ENCODE peak calls at places on chromosomes 6 and 20, in five cellular contexts. D, I, S, Q and Y are unnamed samples.

GRCh38 chr20:5996765-5997164 is 46.3 kb downstream of the MCM8 start:
- DNase-seq in I (no peak), D (no peak), Q (no peak), S (no peak), Y (no peak)

GRCh38 chr6:1027109-1027794 is 284.6 kb upstream of the FOXQ1 start:
- DNase-seq in Q (no peak), I (no peak), D (no peak), S (no peak), Y (no peak)

GRCh38 chr6:71205336-71205956 is 83.2 kb upstream of the OGFRL1 start:
- DNase-seq in D (no peak), S (no peak), Q (no peak), I (no peak), Y (no peak)

GRCh38 chr6:161273356-161273751 is 507 bp downstream of the AGPAT4 start:
- DNase-seq in Q (peak; percentile 66), I (no peak), D (no peak), S (peak; percentile 27), Y (peak; percentile 76)

GRCh38 chr20:54633903-54634302 is 158.5 kb downstream of the DOK5 start:
- DNase-seq in Q (no peak), I (no peak), D (no peak), S (no peak), Y (no peak)

GRCh38 chr6:136723780-136724179 is 68.5 kb downstream of the MAP3K5 start:
- DNase-seq in Q (no peak), D (no peak), S (no peak), I (no peak), Y (no peak)

GRCh38 chr20:6269163-6269873 is 146.5 kb upstream of the FERMT1 start:
- DNase-seq in D (no peak), S (no peak), I (peak; percentile 37), Q (no peak), Y (peak; percentile 87)

GRCh38 chr6:37507690-37508421 is 8.2 kb upstream of the CCDC167 start:
- DNase-seq in I (no peak), S (no peak), Q (no peak), D (no peak), Y (no peak)

GRCh38 chr20:8654486-8654885 is 414.4 kb upstream of the PLCB4 start:
- DNase-seq in S (no peak), I (no peak), D (no peak), Q (no peak), Y (no peak)

GRCh38 chr6:85130743-85131142 is 319.1 kb upstream of the NT5E start:
- DNase-seq in Q (no peak), S (no peak), D (no peak), I (no peak), Y (no peak)

GRCh38 chr6:131948692-131949614 is 2.2 kb downstream of the CCN2 start:
- DNase-seq in S (peak; percentile 89), D (no peak), Q (peak; percentile 93), I (peak; percentile 11), Y (no peak)

GRCh38 chr6:101231606-101232235 is 161.8 kb upstream of the GRIK2 start:
- DNase-seq in S (no peak), Q (no peak), I (no peak), D (no peak), Y (no peak)

GRCh38 chr6:6758915-6759654 is 170.6 kb downstream of the LY86 start:
- DNase-seq in Q (peak; percentile 82), S (peak; percentile 3), I (peak; percentile 75), D (no peak), Y (peak; percentile 98)

GRCh38 chr6:158611039-158611438 is 33.5 kb downstream of the DYNLT1 start:
- DNase-seq in S (no peak), Q (no peak), I (no peak), D (no peak), Y (no peak)

GRCh38 chr6:70375166-70375565 is 38.1 kb upstream of the FAM135A start:
- DNase-seq in Q (peak; percentile 18), D (no peak), I (no peak), S (no peak), Y (no peak)

GRCh38 chr6:148867851-148868250 is 121.0 kb downstream of the UST start:
- DNase-seq in S (no peak), D (no peak), I (no peak), Q (no peak), Y (no peak)

GRCh38 chr20:19886666-19887288 is 128.7 kb downstream of the RIN2 start:
- DNase-seq in S (no peak), Q (peak; percentile 31), I (peak; percentile 15), D (no peak), Y (no peak)

GRCh38 chr6:36296240-36296639 is 26.4 kb downstream of the PNPLA1 start:
- DNase-seq in D (no peak), I (no peak), Q (peak; percentile 31), S (no peak), Y (no peak)

GRCh38 chr20:33401922-33402369 is 627 bp upstream of the CDK5RAP1 start:
- DNase-seq in Q (peak; percentile 29), S (no peak), D (no peak), I (no peak), Y (no peak)

GRCh38 chr20:49320460-49320859 is 42.6 kb upstream of the ZNFX1 start:
- DNase-seq in S (no peak), I (peak; percentile 52), D (no peak), Q (peak; percentile 71), Y (no peak)

GRCh38 chr20:13119583-13119982 is 101.5 kb upstream of the ISM1 start:
- DNase-seq in S (peak; percentile 28), Q (peak; percentile 77), I (peak; percentile 76), D (peak; percentile 24), Y (peak; percentile 88)

GRCh38 chr6:111810321-111811235 is 62.7 kb downstream of the FYN start:
- DNase-seq in I (no peak), S (no peak), Q (no peak), D (no peak), Y (no peak)

GRCh38 chr6:168480481-168480880 is 39.5 kb downstream of the SMOC2 start:
- DNase-seq in D (no peak), S (no peak), I (no peak), Q (no peak), Y (no peak)